ENCODE peak calls at places on chromosome 13, in nine cellular contexts. One of them, this sample, is unnamed.

GRCh38 chr13:32029684-32030083 is 1.9 kb upstream of the FRY start:
- DNase-seq in fibroblast of villous mesenchyme: no peak
- DNase-seq in heart right ventricle: no peak
- DNase-seq in fibroblast of mammary gland: no peak
- DNase-seq in fibroblast of pulmonary artery: no peak
- DNase-seq in AG09309: no peak
- DNase-seq in cardiac fibroblast: no peak
- DNase-seq in Calu3: no peak
- DNase-seq in LNCaP clone FGC: no peak
- DNase-seq in this sample: no peak

GRCh38 chr13:85241045-85241444 is 558.2 kb downstream of the SLITRK6 start:
- DNase-seq in Calu3: no peak
- DNase-seq in LNCaP clone FGC: no peak
- DNase-seq in fibroblast of mammary gland: peak; percentile 23
- DNase-seq in heart right ventricle: no peak
- DNase-seq in fibroblast of villous mesenchyme: no peak
- DNase-seq in fibroblast of pulmonary artery: peak; percentile 64
- DNase-seq in AG09309: no peak
- DNase-seq in cardiac fibroblast: peak; percentile 11
- DNase-seq in this sample: no peak

GRCh38 chr13:48142437-48142836 is 47.5 kb upstream of the MED4 start:
- DNase-seq in heart right ventricle: no peak
- DNase-seq in AG09309: no peak
- DNase-seq in cardiac fibroblast: no peak
- DNase-seq in fibroblast of pulmonary artery: no peak
- DNase-seq in LNCaP clone FGC: no peak
- DNase-seq in fibroblast of mammary gland: no peak
- DNase-seq in Calu3: no peak
- DNase-seq in fibroblast of villous mesenchyme: no peak
- DNase-seq in this sample: no peak

GRCh38 chr13:102812616-102813287 is 13.8 kb downstream of the BIVM start:
- DNase-seq in Calu3: no peak
- DNase-seq in LNCaP clone FGC: no peak
- DNase-seq in fibroblast of villous mesenchyme: peak; percentile 22
- DNase-seq in cardiac fibroblast: peak; percentile 27
- DNase-seq in fibroblast of mammary gland: no peak
- DNase-seq in heart right ventricle: no peak
- DNase-seq in fibroblast of pulmonary artery: peak; percentile 46
- DNase-seq in AG09309: no peak
- DNase-seq in this sample: no peak

GRCh38 chr13:70960841-70961443 is 852.7 kb upstream of the KLHL1 start:
- DNase-seq in Calu3: no peak
- DNase-seq in LNCaP clone FGC: no peak
- DNase-seq in cardiac fibroblast: peak; percentile 59
- DNase-seq in AG09309: no peak
- DNase-seq in fibroblast of mammary gland: peak; percentile 28
- DNase-seq in fibroblast of villous mesenchyme: peak; percentile 30
- DNase-seq in fibroblast of pulmonary artery: peak; percentile 61
- DNase-seq in heart right ventricle: no peak
- DNase-seq in this sample: no peak

GRCh38 chr13:32476021-32476731 is 48.2 kb upstream of the N4BP2L1 start:
- DNase-seq in fibroblast of villous mesenchyme: no peak
- DNase-seq in cardiac fibroblast: no peak
- DNase-seq in fibroblast of pulmonary artery: no peak
- DNase-seq in heart right ventricle: no peak
- DNase-seq in Calu3: no peak
- DNase-seq in LNCaP clone FGC: peak; percentile 52
- DNase-seq in AG09309: no peak
- DNase-seq in fibroblast of mammary gland: no peak
- DNase-seq in this sample: no peak

GRCh38 chr13:80131204-80131603 is 209.7 kb downstream of the SPRY2 start:
- DNase-seq in LNCaP clone FGC: no peak
- DNase-seq in fibroblast of villous mesenchyme: peak; percentile 84
- DNase-seq in cardiac fibroblast: peak; percentile 77
- DNase-seq in fibroblast of mammary gland: peak; percentile 76
- DNase-seq in Calu3: peak; percentile 41
- DNase-seq in fibroblast of pulmonary artery: peak; percentile 81
- DNase-seq in AG09309: no peak
- DNase-seq in heart right ventricle: peak; percentile 89
- DNase-seq in this sample: no peak

GRCh38 chr13:32737679-32738078 is 151.4 kb downstream of the PDS5B start:
- DNase-seq in Calu3: no peak
- DNase-seq in fibroblast of villous mesenchyme: peak; percentile 65
- DNase-seq in AG09309: no peak
- DNase-seq in LNCaP clone FGC: no peak
- DNase-seq in fibroblast of mammary gland: no peak
- DNase-seq in heart right ventricle: no peak
- DNase-seq in fibroblast of pulmonary artery: no peak
- DNase-seq in cardiac fibroblast: peak; percentile 18
- DNase-seq in this sample: no peak

GRCh38 chr13:46751811-46752635 is 44.9 kb downstream of the ESD start:
- DNase-seq in fibroblast of villous mesenchyme: no peak
- DNase-seq in fibroblast of mammary gland: peak; percentile 13
- DNase-seq in fibroblast of pulmonary artery: no peak
- DNase-seq in heart right ventricle: no peak
- DNase-seq in Calu3: no peak
- DNase-seq in AG09309: peak; percentile 11
- DNase-seq in cardiac fibroblast: peak; percentile 18
- DNase-seq in LNCaP clone FGC: no peak
- DNase-seq in this sample: no peak

GRCh38 chr13:110575322-110576069 is 14.0 kb upstream of the RAB20 start:
- DNase-seq in heart right ventricle: peak; percentile 33
- DNase-seq in LNCaP clone FGC: no peak
- DNase-seq in AG09309: no peak
- DNase-seq in fibroblast of mammary gland: peak; percentile 83
- DNase-seq in fibroblast of villous mesenchyme: peak; percentile 62
- DNase-seq in cardiac fibroblast: peak; percentile 43
- DNase-seq in Calu3: no peak
- DNase-seq in fibroblast of pulmonary artery: peak; percentile 21
- DNase-seq in this sample: no peak

GRCh38 chr13:112902669-112903068 is 66.3 kb upstream of the MCF2L start:
- DNase-seq in heart right ventricle: no peak
- DNase-seq in fibroblast of pulmonary artery: no peak
- DNase-seq in AG09309: no peak
- DNase-seq in LNCaP clone FGC: no peak
- DNase-seq in fibroblast of mammary gland: no peak
- DNase-seq in fibroblast of villous mesenchyme: no peak
- DNase-seq in Calu3: no peak
- DNase-seq in cardiac fibroblast: no peak
- DNase-seq in this sample: no peak

GRCh38 chr13:38804536-38804935 is 117.7 kb downstream of the FREM2 start:
- DNase-seq in fibroblast of mammary gland: peak; percentile 22
- DNase-seq in Calu3: peak; percentile 3
- DNase-seq in heart right ventricle: no peak
- DNase-seq in fibroblast of villous mesenchyme: no peak
- DNase-seq in cardiac fibroblast: peak; percentile 0
- DNase-seq in fibroblast of pulmonary artery: peak; percentile 4
- DNase-seq in LNCaP clone FGC: no peak
- DNase-seq in AG09309: no peak
- DNase-seq in this sample: no peak

GRCh38 chr13:107079423-107080099 is 511.6 kb upstream of the ARGLU1 start:
- DNase-seq in AG09309: no peak
- DNase-seq in fibroblast of mammary gland: no peak
- DNase-seq in fibroblast of villous mesenchyme: no peak
- DNase-seq in LNCaP clone FGC: no peak
- DNase-seq in cardiac fibroblast: no peak
- DNase-seq in fibroblast of pulmonary artery: no peak
- DNase-seq in heart right ventricle: no peak
- DNase-seq in Calu3: no peak
- DNase-seq in this sample: no peak

GRCh38 chr13:111912453-111912866 is 154.5 kb upstream of the SOX1 start:
- DNase-seq in fibroblast of villous mesenchyme: no peak
- DNase-seq in fibroblast of pulmonary artery: no peak
- DNase-seq in heart right ventricle: no peak
- DNase-seq in fibroblast of mammary gland: no peak
- DNase-seq in LNCaP clone FGC: no peak
- DNase-seq in AG09309: no peak
- DNase-seq in cardiac fibroblast: no peak
- DNase-seq in Calu3: no peak
- DNase-seq in this sample: peak; percentile 76

GRCh38 chr13:89361909-89362308 is 1690.7 kb downstream of the SLITRK5 start:
- DNase-seq in fibroblast of mammary gland: peak; percentile 2
- DNase-seq in fibroblast of villous mesenchyme: no peak
- DNase-seq in heart right ventricle: no peak
- DNase-seq in LNCaP clone FGC: no peak
- DNase-seq in AG09309: no peak
- DNase-seq in fibroblast of pulmonary artery: peak; percentile 54
- DNase-seq in Calu3: no peak
- DNase-seq in cardiac fibroblast: peak; percentile 17
- DNase-seq in this sample: no peak
- TF ChIP-seq CTCF in fibroblast of mammary gland: peak; percentile 4
- TF ChIP-seq CTCF in fibroblast of villous mesenchyme: no peak
- TF ChIP-seq CTCF in heart right ventricle: no peak
- TF ChIP-seq CTCF in LNCaP clone FGC: no peak
- TF ChIP-seq CTCF in AG09309: no peak
- TF ChIP-seq CTCF in fibroblast of pulmonary artery: peak; percentile 45
- TF ChIP-seq CTCF in Calu3: no peak
- TF ChIP-seq CTCF in cardiac fibroblast: no peak
- TF ChIP-seq CTCF in this sample: peak; percentile 50

GRCh38 chr13:53368948-53369347 is 340.3 kb downstream of the OLFM4 start:
- DNase-seq in fibroblast of pulmonary artery: no peak
- DNase-seq in AG09309: no peak
- DNase-seq in heart right ventricle: no peak
- DNase-seq in Calu3: no peak
- DNase-seq in cardiac fibroblast: no peak
- DNase-seq in fibroblast of mammary gland: no peak
- DNase-seq in fibroblast of villous mesenchyme: no peak
- DNase-seq in LNCaP clone FGC: no peak
- DNase-seq in this sample: no peak
- TF ChIP-seq CTCF in fibroblast of pulmonary artery: no peak
- TF ChIP-seq CTCF in AG09309: no peak
- TF ChIP-seq CTCF in heart right ventricle: no peak
- TF ChIP-seq CTCF in Calu3: no peak
- TF ChIP-seq CTCF in cardiac fibroblast: no peak
- TF ChIP-seq CTCF in fibroblast of mammary gland: no peak
- TF ChIP-seq CTCF in fibroblast of villous mesenchyme: no peak
- TF ChIP-seq CTCF in LNCaP clone FGC: no peak
- TF ChIP-seq CTCF in this sample: no peak

GRCh38 chr13:105312906-105313305 is 1222.6 kb downstream of the EFNB2 start:
- DNase-seq in heart right ventricle: no peak
- DNase-seq in cardiac fibroblast: no peak
- DNase-seq in LNCaP clone FGC: no peak
- DNase-seq in fibroblast of mammary gland: no peak
- DNase-seq in AG09309: no peak
- DNase-seq in fibroblast of villous mesenchyme: no peak
- DNase-seq in fibroblast of pulmonary artery: no peak
- DNase-seq in Calu3: no peak
- DNase-seq in this sample: no peak
- TF ChIP-seq CTCF in heart right ventricle: no peak
- TF ChIP-seq CTCF in cardiac fibroblast: no peak
- TF ChIP-seq CTCF in LNCaP clone FGC: no peak
- TF ChIP-seq CTCF in fibroblast of mammary gland: no peak
- TF ChIP-seq CTCF in AG09309: no peak
- TF ChIP-seq CTCF in fibroblast of villous mesenchyme: no peak
- TF ChIP-seq CTCF in fibroblast of pulmonary artery: no peak
- TF ChIP-seq CTCF in Calu3: no peak
- TF ChIP-seq CTCF in this sample: no peak

GRCh38 chr13:49497272-49497671 is 1.5 kb downstream of the PHF11 start:
- DNase-seq in Calu3: no peak
- DNase-seq in AG09309: no peak
- DNase-seq in fibroblast of pulmonary artery: no peak
- DNase-seq in cardiac fibroblast: no peak
- DNase-seq in fibroblast of villous mesenchyme: no peak
- DNase-seq in heart right ventricle: no peak
- DNase-seq in fibroblast of mammary gland: no peak
- DNase-seq in LNCaP clone FGC: no peak
- DNase-seq in this sample: no peak

GRCh38 chr13:49495783-49496762 is at the start of gene PHF11:
- DNase-seq in AG09309: no peak
- DNase-seq in fibroblast of mammary gland: peak; percentile 73
- DNase-seq in Calu3: peak; percentile 68
- DNase-seq in LNCaP clone FGC: no peak
- DNase-seq in cardiac fibroblast: peak; percentile 82
- DNase-seq in fibroblast of villous mesenchyme: peak; percentile 83
- DNase-seq in heart right ventricle: peak; percentile 82
- DNase-seq in fibroblast of pulmonary artery: peak; percentile 66
- DNase-seq in this sample: peak; percentile 89

GRCh38 chr13:49498211-49498610 is 2.5 kb downstream of the PHF11 start:
- DNase-seq in AG09309: no peak
- DNase-seq in LNCaP clone FGC: no peak
- DNase-seq in fibroblast of villous mesenchyme: no peak
- DNase-seq in fibroblast of pulmonary artery: no peak
- DNase-seq in Calu3: no peak
- DNase-seq in heart right ventricle: no peak
- DNase-seq in fibroblast of mammary gland: no peak
- DNase-seq in cardiac fibroblast: no peak
- DNase-seq in this sample: no peak

GRCh38 chr13:49499889-49500660 is 4.3 kb downstream of the PHF11 start:
- DNase-seq in heart right ventricle: no peak
- DNase-seq in cardiac fibroblast: peak; percentile 78
- DNase-seq in fibroblast of pulmonary artery: peak; percentile 58
- DNase-seq in fibroblast of villous mesenchyme: peak; percentile 91
- DNase-seq in AG09309: peak; percentile 35
- DNase-seq in LNCaP clone FGC: no peak
- DNase-seq in Calu3: no peak
- DNase-seq in fibroblast of mammary gland: peak; percentile 74
- DNase-seq in this sample: no peak

DNA sequence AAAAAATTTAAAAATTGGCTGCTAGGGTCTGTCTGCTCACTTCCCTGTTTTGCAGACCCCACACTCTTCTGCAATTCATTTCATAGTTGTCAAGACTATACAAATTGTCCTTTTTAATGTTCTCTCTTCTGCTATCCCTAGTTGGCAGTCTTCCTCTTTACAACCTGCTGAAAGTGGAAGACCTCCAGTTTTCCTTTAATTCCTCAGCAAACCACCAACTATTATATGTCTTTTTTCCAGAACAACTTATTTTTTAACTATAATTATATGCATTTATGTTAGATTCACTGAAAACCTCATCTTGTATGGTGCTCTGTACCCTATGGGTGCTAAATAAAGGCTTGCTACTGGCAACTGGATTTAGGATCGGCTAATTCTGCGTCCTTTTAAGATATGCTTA is 1.1 kb upstream of the PHF11 start:
- DNase-seq in Calu3: no peak
- DNase-seq in fibroblast of pulmonary artery: no peak
- DNase-seq in heart right ventricle: no peak
- DNase-seq in fibroblast of villous mesenchyme: no peak
- DNase-seq in LNCaP clone FGC: no peak
- DNase-seq in cardiac fibroblast: no peak
- DNase-seq in AG09309: no peak
- DNase-seq in fibroblast of mammary gland: no peak
- DNase-seq in this sample: no peak
- TF ChIP-seq CTCF in Calu3: no peak
- TF ChIP-seq CTCF in fibroblast of pulmonary artery: no peak
- TF ChIP-seq CTCF in heart right ventricle: no peak
- TF ChIP-seq CTCF in fibroblast of villous mesenchyme: no peak
- TF ChIP-seq CTCF in LNCaP clone FGC: no peak
- TF ChIP-seq CTCF in cardiac fibroblast: no peak
- TF ChIP-seq CTCF in AG09309: no peak
- TF ChIP-seq CTCF in fibroblast of mammary gland: no peak
- TF ChIP-seq CTCF in this sample: no peak

GRCh38 chr13:94224670-94225069 is 254.8 kb downstream of the DCT start:
- DNase-seq in heart right ventricle: no peak
- DNase-seq in LNCaP clone FGC: no peak
- DNase-seq in fibroblast of mammary gland: no peak
- DNase-seq in AG09309: no peak
- DNase-seq in fibroblast of pulmonary artery: no peak
- DNase-seq in Calu3: no peak
- DNase-seq in cardiac fibroblast: no peak
- DNase-seq in fibroblast of villous mesenchyme: no peak
- DNase-seq in this sample: no peak
- TF ChIP-seq CTCF in heart right ventricle: no peak
- TF ChIP-seq CTCF in LNCaP clone FGC: no peak
- TF ChIP-seq CTCF in fibroblast of mammary gland: no peak
- TF ChIP-seq CTCF in AG09309: no peak
- TF ChIP-seq CTCF in fibroblast of pulmonary artery: no peak
- TF ChIP-seq CTCF in Calu3: no peak
- TF ChIP-seq CTCF in cardiac fibroblast: no peak
- TF ChIP-seq CTCF in fibroblast of villous mesenchyme: no peak
- TF ChIP-seq CTCF in this sample: peak; percentile 7

GRCh38 chr13:41411536-41411935 is 45.8 kb upstream of the RGCC start:
- DNase-seq in AG09309: peak; percentile 46
- DNase-seq in heart right ventricle: peak; percentile 26
- DNase-seq in fibroblast of villous mesenchyme: peak; percentile 79
- DNase-seq in LNCaP clone FGC: no peak
- DNase-seq in Calu3: peak; percentile 28
- DNase-seq in fibroblast of mammary gland: peak; percentile 68
- DNase-seq in cardiac fibroblast: peak; percentile 83
- DNase-seq in fibroblast of pulmonary artery: peak; percentile 76
- DNase-seq in this sample: peak; percentile 69
- TF ChIP-seq CTCF in AG09309: peak; percentile 62
- TF ChIP-seq CTCF in heart right ventricle: peak; percentile 39
- TF ChIP-seq CTCF in fibroblast of villous mesenchyme: peak; percentile 52
- TF ChIP-seq CTCF in LNCaP clone FGC: peak; percentile 49
- TF ChIP-seq CTCF in Calu3: no peak
- TF ChIP-seq CTCF in fibroblast of mammary gland: peak; percentile 43
- TF ChIP-seq CTCF in cardiac fibroblast: peak; percentile 29
- TF ChIP-seq CTCF in fibroblast of pulmonary artery: peak; percentile 41
- TF ChIP-seq CTCF in this sample: peak; percentile 59

This sample was measured in osteocyte.